ENCODE peak calls at places on chromosomes 5 and 9, in nine cellular contexts. D is endothelial cell; I is colonic mucosa; K is osteocyte; R is upper lobe of left lung; J is D721Med; C is activated CD8-positive, alpha-beta T cell treated with anti-CD3 and anti-CD28 coated beads for 36 hours; Y is fibroblast of the aortic adventitia; H is A549. F is an unnamed sample.

GRCh38 chr9:121328876-121329681 is 41.0 kb downstream of the STOM start:
- DNase-seq in D (no peak), I (no peak), K (no peak), R (peak; percentile 35), J (no peak), C (no peak), Y (no peak), H (no peak), F (no peak)

GRCh38 chr9:89674667-89675402 is 70.0 kb downstream of the GADD45G start:
- DNase-seq in D (no peak), I (peak; percentile 71), K (no peak), R (no peak), J (no peak), C (no peak), Y (no peak), H (no peak), F (no peak)

GRCh38 chr9:87711857-87712800 is 13.8 kb upstream of the CTSL start:
- DNase-seq in D (no peak), I (no peak), K (no peak), R (no peak), J (no peak), C (no peak), Y (peak; percentile 87), H (peak; percentile 81), F (no peak)

GRCh38 chr5:90983148-90983547 is 400.0 kb downstream of the ARRDC3 start:
- DNase-seq in D (no peak), I (no peak), K (no peak), R (no peak), J (no peak), C (no peak), Y (peak; percentile 82), H (peak; percentile 95), F (no peak)

GRCh38 chr9:122134822-122135528 is 24.6 kb downstream of the NDUFA8 start:
- DNase-seq in D (no peak), I (no peak), K (peak; percentile 73), R (no peak), J (no peak), C (no peak), Y (peak; percentile 42), H (no peak), F (no peak)

GRCh38 chr5:126676195-126676624 is 75.5 kb downstream of the PHAX start:
- DNase-seq in D (peak; percentile 57), I (peak; percentile 80), K (no peak), R (no peak), J (peak; percentile 66), C (peak; percentile 74), Y (peak; percentile 75), H (peak; percentile 62), F (peak; percentile 63)

GRCh38 chr5:135456238-135457099 is 4.3 kb upstream of the TIFAB start:
- DNase-seq in D (no peak), I (no peak), K (no peak), R (no peak), J (no peak), C (peak; percentile 41), Y (peak; percentile 70), H (peak; percentile 28), F (no peak)

GRCh38 chr9:76419782-76420380 is 25.7 kb upstream of the RFK start:
- DNase-seq in D (no peak), I (peak; percentile 31), K (no peak), R (no peak), J (no peak), C (no peak), Y (peak; percentile 29), H (peak; percentile 59), F (no peak)

GRCh38 chr5:78648359-78649219 is at the start of gene LHFPL2:
- DNase-seq in D (peak; percentile 71), I (peak; percentile 75), K (peak; percentile 91), R (peak; percentile 94), J (peak; percentile 51), C (peak; percentile 34), Y (peak; percentile 65), H (peak; percentile 67), F (peak; percentile 83)

GRCh38 chr9:133362359-133363044 is 6.2 kb downstream of the SURF2 start:
- DNase-seq in D (no peak), I (no peak), K (no peak), R (peak; percentile 80), J (no peak), C (no peak), Y (peak; percentile 30), H (no peak), F (no peak)

GRCh38 chr9:133359420-133360175 is 3.2 kb downstream of the SURF2 start:
- DNase-seq in D (peak; percentile 35), I (no peak), K (no peak), R (peak; percentile 75), J (no peak), C (peak; percentile 52), Y (no peak), H (no peak), F (no peak)

GRCh38 chr9:133357656-133358055 is 1.3 kb downstream of the SURF2 start:
- DNase-seq in D (no peak), I (no peak), K (no peak), R (no peak), J (no peak), C (no peak), Y (no peak), H (no peak), F (no peak)

GRCh38 chr9:133360400-133361393 is 4.3 kb downstream of the SURF2 start:
- DNase-seq in D (no peak), I (no peak), K (no peak), R (no peak), J (no peak), C (peak; percentile 58), Y (no peak), H (no peak), F (no peak)

GRCh38 chr9:133361507-133362092 is 5.2 kb downstream of the SURF2 start:
- DNase-seq in D (no peak), I (no peak), K (no peak), R (no peak), J (no peak), C (no peak), Y (no peak), H (no peak), F (no peak)
- TF ChIP-seq CTCF in D (no peak), I (no peak), K (no peak), R (no peak), J (no peak), C (no peak), Y (no peak), H (no peak), F (no peak)

GRCh38 chr9:37511006-37511714 is 25.4 kb downstream of the POLR1E start:
- DNase-seq in D (peak; percentile 47), I (no peak), K (no peak), R (no peak), J (no peak), C (peak; percentile 33), Y (no peak), H (peak; percentile 26), F (no peak)
- TF ChIP-seq CTCF in D (no peak), I (no peak), K (peak; percentile 7), R (no peak), J (peak; percentile 18), C (no peak), Y (no peak), H (no peak), F (no peak)

GRCh38 chr9:137423001-137423809 is at the start of the genes EXD3 and NOXA1:
- DNase-seq in D (peak; percentile 97), I (peak; percentile 96), K (peak; percentile 98), R (peak; percentile 99), J (peak; percentile 68), C (peak; percentile 95), Y (peak; percentile 89), H (peak; percentile 96), F (peak; percentile 96)
- TF ChIP-seq CTCF in D (peak; percentile 77), I (peak; percentile 19), K (peak; percentile 62), R (peak; percentile 96), J (peak; percentile 38), C (peak; percentile 76), Y (peak; percentile 53), H (peak; percentile 97), F (peak; percentile 71)

GRCh38 chr5:150122158-150122510 is 33.5 kb downstream of the PDGFRB start:
- DNase-seq in D (no peak), I (peak; percentile 89), K (no peak), R (peak; percentile 55), J (no peak), C (peak; percentile 55), Y (no peak), H (peak; percentile 38), F (no peak)
- TF ChIP-seq CTCF in D (no peak), I (peak; percentile 56), K (peak; percentile 25), R (no peak), J (no peak), C (peak; percentile 29), Y (peak; percentile 16), H (peak; percentile 45), F (no peak)

DNA sequence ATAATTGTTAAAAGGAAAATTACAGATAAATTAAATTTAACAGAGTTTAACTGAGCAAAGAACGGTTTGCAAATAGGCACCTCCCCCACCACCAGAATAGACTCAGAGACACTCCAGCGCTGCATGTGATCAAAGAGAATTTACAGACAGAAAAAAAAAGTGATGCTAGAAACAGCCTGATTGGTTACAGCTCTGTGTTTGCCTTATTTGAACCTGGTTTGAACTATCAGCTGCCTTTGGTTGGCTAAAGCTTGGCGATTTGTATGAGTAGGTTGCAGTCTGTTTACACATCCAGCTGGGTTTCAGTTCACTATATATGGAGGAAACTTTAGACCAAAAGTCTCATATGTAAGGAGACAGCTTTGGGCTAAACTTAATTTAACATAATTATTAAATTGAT is 249.1 kb downstream of the ENC1 start:
- DNase-seq in D (no peak), I (no peak), K (no peak), R (no peak), J (no peak), C (no peak), Y (no peak), H (no peak), F (no peak)
- TF ChIP-seq CTCF in D (no peak), I (no peak), K (no peak), R (no peak), J (no peak), C (no peak), Y (no peak), H (no peak), F (no peak)